ENCODE peak calls at places on chromosome 7, in five cellular contexts. One of them, this sample, is unnamed.

GRCh38 chr7:33619264-33619663 is 286.1 kb upstream of the BMPER start:
- DNase-seq in PC-3: no peak
- DNase-seq in hepatocyte: no peak
- DNase-seq in heart right ventricle: no peak
- DNase-seq in dorsolateral prefrontal cortex: no peak
- DNase-seq in this sample: no peak

GRCh38 chr7:155214328-155214986 is 83.2 kb upstream of the INSIG1 start:
- DNase-seq in hepatocyte: peak; percentile 50
- DNase-seq in PC-3: peak; percentile 43
- DNase-seq in dorsolateral prefrontal cortex: no peak
- DNase-seq in heart right ventricle: no peak
- DNase-seq in this sample: no peak

GRCh38 chr7:8135417-8135816 is 126.5 kb downstream of the ICA1 start:
- DNase-seq in PC-3: peak; percentile 10
- DNase-seq in heart right ventricle: no peak
- DNase-seq in dorsolateral prefrontal cortex: no peak
- DNase-seq in hepatocyte: no peak
- DNase-seq in this sample: no peak

GRCh38 chr7:158422551-158423189 is 165.0 kb downstream of the PTPRN2 start:
- DNase-seq in PC-3: no peak
- DNase-seq in hepatocyte: no peak
- DNase-seq in dorsolateral prefrontal cortex: no peak
- DNase-seq in heart right ventricle: no peak
- DNase-seq in this sample: no peak

GRCh38 chr7:7719235-7719634 is 828 bp upstream of the RPA3 start:
- DNase-seq in heart right ventricle: no peak
- DNase-seq in hepatocyte: peak; percentile 49
- DNase-seq in PC-3: peak; percentile 77
- DNase-seq in dorsolateral prefrontal cortex: no peak
- DNase-seq in this sample: no peak

GRCh38 chr7:8436965-8437364 is 3.6 kb downstream of the NXPH1 start:
- DNase-seq in dorsolateral prefrontal cortex: peak; percentile 59
- DNase-seq in PC-3: peak; percentile 69
- DNase-seq in heart right ventricle: no peak
- DNase-seq in hepatocyte: peak; percentile 72
- DNase-seq in this sample: no peak

GRCh38 chr7:101814996-101815825 is 2.2 kb upstream of the CUX1 start:
- DNase-seq in dorsolateral prefrontal cortex: no peak
- DNase-seq in heart right ventricle: peak; percentile 63
- DNase-seq in PC-3: peak; percentile 52
- DNase-seq in hepatocyte: peak; percentile 86
- DNase-seq in this sample: peak; percentile 68

GRCh38 chr7:96707901-96708774 is 1.5 kb downstream of the SEM1 start:
- DNase-seq in hepatocyte: no peak
- DNase-seq in dorsolateral prefrontal cortex: no peak
- DNase-seq in PC-3: peak; percentile 36
- DNase-seq in heart right ventricle: no peak
- DNase-seq in this sample: no peak

GRCh38 chr7:40268836-40269235 is 134.0 kb downstream of the SUGCT start:
- DNase-seq in hepatocyte: no peak
- DNase-seq in heart right ventricle: no peak
- DNase-seq in PC-3: no peak
- DNase-seq in dorsolateral prefrontal cortex: no peak
- DNase-seq in this sample: no peak

GRCh38 chr7:7294914-7295313 is 112.6 kb downstream of the C1GALT1 start:
- DNase-seq in hepatocyte: no peak
- DNase-seq in heart right ventricle: no peak
- DNase-seq in dorsolateral prefrontal cortex: no peak
- DNase-seq in PC-3: no peak
- DNase-seq in this sample: no peak

GRCh38 chr7:100825760-100826545 is 1.4 kb downstream of the EPHB4 start:
- DNase-seq in hepatocyte: peak; percentile 67
- DNase-seq in dorsolateral prefrontal cortex: no peak
- DNase-seq in PC-3: peak; percentile 40
- DNase-seq in heart right ventricle: no peak
- DNase-seq in this sample: no peak

GRCh38 chr7:33716581-33717477 is 188.5 kb upstream of the BMPER start:
- DNase-seq in hepatocyte: peak; percentile 69
- DNase-seq in dorsolateral prefrontal cortex: no peak
- DNase-seq in PC-3: peak; percentile 78
- DNase-seq in heart right ventricle: no peak
- DNase-seq in this sample: no peak

GRCh38 chr7:43764807-43765491 is 6.5 kb downstream of the BLVRA start:
- DNase-seq in hepatocyte: peak; percentile 71
- DNase-seq in dorsolateral prefrontal cortex: no peak
- DNase-seq in PC-3: peak; percentile 89
- DNase-seq in heart right ventricle: no peak
- DNase-seq in this sample: no peak

GRCh38 chr7:108009873-108010272 is 6.9 kb upstream of the LAMB1 start:
- DNase-seq in heart right ventricle: no peak
- DNase-seq in PC-3: peak; percentile 78
- DNase-seq in hepatocyte: no peak
- DNase-seq in dorsolateral prefrontal cortex: no peak
- DNase-seq in this sample: no peak

GRCh38 chr7:2431260-2431867 is 28.0 kb downstream of the CHST12 start:
- DNase-seq in PC-3: peak; percentile 50
- DNase-seq in hepatocyte: no peak
- DNase-seq in dorsolateral prefrontal cortex: no peak
- DNase-seq in heart right ventricle: no peak
- DNase-seq in this sample: no peak

GRCh38 chr7:7761340-7761973 is 43.0 kb upstream of the RPA3 start:
- DNase-seq in heart right ventricle: no peak
- DNase-seq in dorsolateral prefrontal cortex: no peak
- DNase-seq in PC-3: peak; percentile 73
- DNase-seq in hepatocyte: peak; percentile 49
- DNase-seq in this sample: no peak

DNA sequence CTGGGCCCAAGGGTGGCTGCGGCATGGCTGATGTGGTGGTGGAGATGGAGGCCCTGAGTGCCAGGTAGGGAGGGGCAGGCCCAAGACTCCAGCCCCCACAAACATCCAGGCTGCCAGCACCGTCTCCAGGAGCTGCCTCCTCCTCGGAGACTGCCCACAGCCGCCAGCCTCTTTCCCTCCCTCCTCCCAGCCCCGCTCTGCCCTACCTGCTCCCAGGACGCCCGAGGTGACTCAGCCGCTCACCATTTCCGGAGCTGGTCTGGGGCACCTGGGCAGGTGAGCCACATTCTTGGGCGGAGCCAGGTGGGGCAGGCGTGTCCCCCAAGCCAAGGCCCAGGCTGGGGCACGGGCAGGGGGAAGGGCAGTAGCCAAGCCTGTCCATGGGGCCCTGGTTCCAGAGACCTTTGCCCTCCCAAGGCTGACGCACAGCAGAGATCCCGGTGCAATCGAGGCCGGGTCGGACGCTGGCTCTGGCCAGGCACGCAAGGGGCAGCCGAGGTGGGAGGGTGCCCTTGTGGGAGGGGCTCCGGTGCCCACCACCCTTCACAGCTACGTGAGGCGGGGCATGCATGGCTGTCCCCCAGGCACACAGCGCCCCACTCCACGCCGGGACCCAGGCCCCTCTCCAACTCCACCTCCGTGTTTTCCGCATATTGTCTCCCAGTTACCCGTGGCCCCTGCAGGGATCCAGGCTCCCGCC is 8.8 kb downstream of the ADAP1 start:
- DNase-seq in PC-3: peak; percentile 97
- DNase-seq in dorsolateral prefrontal cortex: peak; percentile 41
- DNase-seq in hepatocyte: peak; percentile 94
- DNase-seq in heart right ventricle: peak; percentile 8
- DNase-seq in this sample: no peak
- H3K27ac ChIP-seq in PC-3: peak overlapping the region; percentile 71
- H3K27ac ChIP-seq in dorsolateral prefrontal cortex: peak overlapping the region; percentile 71
- H3K27ac ChIP-seq in hepatocyte: peak overlapping the region; percentile 98
- H3K27ac ChIP-seq in heart right ventricle: no peak overlapping the region
- H3K27ac ChIP-seq in this sample: peak overlapping the region; percentile 30

GRCh38 chr7:156989766-156990535 is 20.5 kb downstream of the MNX1 start:
- DNase-seq in hepatocyte: no peak
- DNase-seq in dorsolateral prefrontal cortex: no peak
- DNase-seq in heart right ventricle: no peak
- DNase-seq in PC-3: no peak
- DNase-seq in this sample: no peak

GRCh38 chr7:156998988-156999610 is 11.4 kb downstream of the MNX1 start:
- DNase-seq in hepatocyte: no peak
- DNase-seq in PC-3: no peak
- DNase-seq in heart right ventricle: no peak
- DNase-seq in dorsolateral prefrontal cortex: no peak
- DNase-seq in this sample: no peak

GRCh38 chr7:156993021-156993924 is 17.2 kb downstream of the MNX1 start:
- DNase-seq in PC-3: no peak
- DNase-seq in dorsolateral prefrontal cortex: no peak
- DNase-seq in heart right ventricle: no peak
- DNase-seq in hepatocyte: no peak
- DNase-seq in this sample: no peak

GRCh38 chr7:156993925-156994235 is 16.6 kb downstream of the MNX1 start:
- DNase-seq in dorsolateral prefrontal cortex: no peak
- DNase-seq in heart right ventricle: no peak
- DNase-seq in hepatocyte: no peak
- DNase-seq in PC-3: no peak
- DNase-seq in this sample: no peak

DNA sequence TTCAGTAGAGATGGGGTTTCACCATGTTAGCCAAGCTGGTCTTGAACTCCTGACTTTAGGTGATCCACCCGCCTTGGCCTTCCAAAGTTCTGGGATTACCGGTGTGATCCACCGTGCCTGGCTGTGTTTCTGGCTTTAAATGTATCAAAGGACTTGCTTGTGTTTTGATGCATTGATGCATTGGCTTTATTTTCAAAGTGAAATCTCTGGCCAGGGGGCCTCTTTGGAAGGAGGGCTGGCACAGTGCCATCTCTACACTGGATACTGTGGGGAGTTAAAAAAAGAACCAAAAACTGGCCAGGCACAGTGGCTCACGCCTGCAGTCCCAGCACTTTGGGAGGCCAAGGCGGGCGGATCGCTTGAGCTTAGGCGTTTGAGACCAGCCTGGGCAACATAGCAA is 16.0 kb downstream of the MNX1 start:
- DNase-seq in hepatocyte: no peak
- DNase-seq in heart right ventricle: no peak
- DNase-seq in PC-3: no peak
- DNase-seq in dorsolateral prefrontal cortex: no peak
- DNase-seq in this sample: no peak
- H3K27ac ChIP-seq in hepatocyte: no peak overlapping the region
- H3K27ac ChIP-seq in heart right ventricle: no peak overlapping the region
- H3K27ac ChIP-seq in PC-3: no peak overlapping the region
- H3K27ac ChIP-seq in dorsolateral prefrontal cortex: no peak overlapping the region
- H3K27ac ChIP-seq in this sample: no peak overlapping the region

GRCh38 chr7:75937958-75938786 is 23.2 kb downstream of the POR start:
- DNase-seq in hepatocyte: peak; percentile 45
- DNase-seq in heart right ventricle: peak; percentile 58
- DNase-seq in PC-3: peak; percentile 68
- DNase-seq in dorsolateral prefrontal cortex: no peak
- DNase-seq in this sample: peak; percentile 24
- H3K27ac ChIP-seq in hepatocyte: no peak overlapping the region
- H3K27ac ChIP-seq in heart right ventricle: peak overlapping the region; percentile 54
- H3K27ac ChIP-seq in PC-3: peak overlapping the region; percentile 76
- H3K27ac ChIP-seq in dorsolateral prefrontal cortex: peak overlapping the region; percentile 70
- H3K27ac ChIP-seq in this sample: peak overlapping the region; percentile 50

GRCh38 chr7:30799976-30800661 is 28.9 kb downstream of the MINDY4 start:
- DNase-seq in dorsolateral prefrontal cortex: no peak
- DNase-seq in PC-3: no peak
- DNase-seq in hepatocyte: no peak
- DNase-seq in heart right ventricle: no peak
- DNase-seq in this sample: no peak
- H3K27ac ChIP-seq in dorsolateral prefrontal cortex: no peak overlapping the region
- H3K27ac ChIP-seq in PC-3: peak overlapping the region; percentile 73
- H3K27ac ChIP-seq in hepatocyte: no peak overlapping the region
- H3K27ac ChIP-seq in heart right ventricle: peak overlapping the region; percentile 69
- H3K27ac ChIP-seq in this sample: no peak overlapping the region

DNA sequence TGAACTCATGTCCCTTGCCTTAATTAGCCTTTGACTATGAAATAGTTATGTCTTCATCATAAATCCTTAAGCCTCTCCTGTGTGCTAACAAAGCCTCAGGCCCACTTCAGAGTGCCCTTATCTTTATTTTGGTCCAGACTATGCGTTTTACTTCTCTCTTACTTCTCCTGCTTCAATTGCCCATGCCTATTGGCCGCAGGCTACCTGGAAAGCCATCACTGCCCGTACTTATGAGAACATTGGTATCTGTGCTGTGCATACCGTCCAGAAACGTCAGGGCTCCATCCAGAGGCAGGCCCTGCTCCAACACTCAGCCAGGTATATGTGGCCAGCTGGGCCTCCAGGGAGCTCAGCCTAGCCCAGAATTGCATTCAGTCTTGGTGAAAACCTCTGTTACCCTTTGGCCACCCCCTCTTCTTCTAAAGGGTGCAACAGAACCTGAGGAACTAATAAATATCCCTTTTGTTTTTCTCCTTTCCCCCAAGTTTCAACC is 212.4 kb upstream of the MTPN start:
- DNase-seq in heart right ventricle: no peak
- DNase-seq in PC-3: no peak
- DNase-seq in hepatocyte: no peak
- DNase-seq in dorsolateral prefrontal cortex: no peak
- DNase-seq in this sample: no peak
- H3K27ac ChIP-seq in heart right ventricle: no peak overlapping the region
- H3K27ac ChIP-seq in PC-3: no peak overlapping the region
- H3K27ac ChIP-seq in hepatocyte: no peak overlapping the region
- H3K27ac ChIP-seq in dorsolateral prefrontal cortex: no peak overlapping the region
- H3K27ac ChIP-seq in this sample: no peak overlapping the region

This sample was measured in caudate nucleus.